ENCODE peak calls at places on chromosomes 3 and 15, in ten cellular contexts. E is naive thymus-derived CD4-positive, alpha-beta T cell; B is GM12865; S is AG04449; A is HTR-8/SVneo; K is activated T-helper 9 cell treated with anti-CD3 and anti-CD28 coated beads, Interleukin-2, amount 50 U/mL, for 16 hours; M is fibroblast of pulmonary artery; W is ecto neural progenitor cell; V is cardiac muscle cell; L is left colon. I is an unnamed sample.

GRCh38 chr15:89806565-89807550 is 7.8 kb downstream of the ANPEP start:
- DNase-seq in M (no peak), W (no peak), L (no peak), V (no peak), S (no peak), E (no peak), B (no peak), K (no peak), A (no peak), I (no peak)

GRCh38 chr3:50297384-50297775 is 1.8 kb downstream of the HYAL3 start:
- DNase-seq in B (peak), S (no peak), K (no peak), M (no peak), E (no peak), A (no peak), W (no peak), V (no peak), L (no peak), I (no peak)

GRCh38 chr3:114706591-114707224 is 412.9 kb downstream of the TIGIT start:
- DNase-seq in B (peak), K (no peak), E (peak), W (no peak), M (peak), S (no peak), L (no peak), V (no peak), A (peak), I (peak)

GRCh38 chr15:65939901-65940617 is 70.8 kb downstream of the RAB11A start:
- DNase-seq in M (peak), B (no peak), L (no peak), S (peak), K (no peak), W (no peak), E (no peak), V (no peak), A (peak), I (peak)

GRCh38 chr3:193828477-193828876 is 235.5 kb downstream of the OPA1 start:
- DNase-seq in K (no peak), W (no peak), L (no peak), E (no peak), A (no peak), S (no peak), B (no peak), M (no peak), V (no peak), I (no peak)

GRCh38 chr3:126474498-126475410 is 937 bp downstream of the ZXDC start:
- DNase-seq in K (peak), W (peak), M (peak), B (peak), S (no peak), V (peak), A (peak), E (peak), L (peak), I (peak)

GRCh38 chr15:101348643-101349496 is 53.8 kb upstream of the SNRPA1 start:
- DNase-seq in S (no peak), B (no peak), A (peak), V (no peak), K (no peak), M (peak), W (peak), L (no peak), E (no peak), I (peak)

GRCh38 chr3:107044587-107045119 is 332.6 kb upstream of the CCDC54 start:
- DNase-seq in K (no peak), W (no peak), B (no peak), L (no peak), E (no peak), S (no peak), V (no peak), A (no peak), M (no peak), I (no peak)

GRCh38 chr3:901953-902778 is 190.7 kb upstream of the CNTN6 start:
- DNase-seq in E (no peak), K (no peak), L (no peak), V (no peak), W (no peak), S (no peak), M (peak), B (peak), A (no peak), I (peak)

GRCh38 chr15:74795961-74796625 is 14.2 kb downstream of the CSK start:
- DNase-seq in B (no peak), W (no peak), V (no peak), K (no peak), L (no peak), M (no peak), S (no peak), E (no peak), A (no peak), I (no peak)

GRCh38 chr3:76065975-76066374 is 280.6 kb upstream of the ZNF717 start:
- DNase-seq in A (no peak), W (no peak), L (no peak), B (no peak), S (no peak), V (no peak), M (peak), E (no peak), K (no peak), I (no peak)

GRCh38 chr3:42300013-42300412 is 34.0 kb upstream of the CCK start:
- DNase-seq in B (peak), W (peak), V (peak), A (peak), L (no peak), K (no peak), S (no peak), E (peak), M (peak), I (peak)

GRCh38 chr15:91142097-91142744 is 42.2 kb downstream of the SV2B start:
- DNase-seq in K (no peak), A (no peak), M (peak), B (peak), V (no peak), E (no peak), S (no peak), W (no peak), L (no peak), I (no peak)

GRCh38 chr3:13268120-13268519 is 152.0 kb downstream of the NUP210 start:
- DNase-seq in K (no peak), L (no peak), A (no peak), S (no peak), E (no peak), B (no peak), M (no peak), V (no peak), W (no peak), I (no peak)

I was measured in HT1080.